ENCODE peak calls at places on chromosomes 6 and 20, in seven cellular contexts. Z is stomach, A is adrenal gland, U is GM12878, C is left lung, W is ovary, B is GM23338. G is an unnamed sample.

GRCh38 chr20:23628402-23629016 is 9.2 kb downstream of the CST3 start:
- DNase-seq in Z (no peak), A (no peak), U (no peak), C (no peak), W (no peak), B (no peak), G (no peak)

GRCh38 chr6:109653264-109653663 is 37.7 kb downstream of the AK9 start:
- DNase-seq in Z (no peak), A (no peak), U (no peak), C (no peak), W (no peak), B (no peak), G (no peak)

GRCh38 chr6:154548130-154548830 is 37.8 kb upstream of the CNKSR3 start:
- DNase-seq in Z (peak; percentile 49), A (peak; percentile 34), U (no peak), C (no peak), W (peak; percentile 62), B (no peak), G (no peak)

GRCh38 chr6:94510877-94511276 is 1066.5 kb upstream of the MANEA start:
- DNase-seq in Z (no peak), A (no peak), U (no peak), C (peak; percentile 37), W (no peak), B (no peak), G (no peak)

GRCh38 chr20:21391495-21392298 is 5.6 kb downstream of the NKX2-4 start:
- DNase-seq in Z (no peak), A (no peak), U (no peak), C (peak; percentile 79), W (no peak), B (peak; percentile 68), G (no peak)

GRCh38 chr20:33000802-33001466 is 3.3 kb downstream of the SUN5 start:
- DNase-seq in Z (no peak), A (no peak), U (no peak), C (no peak), W (no peak), B (no peak), G (no peak)

GRCh38 chr6:13273931-13274706 is 54.2 kb downstream of the TBC1D7 start:
- DNase-seq in Z (peak; percentile 31), A (peak; percentile 31), U (peak; percentile 83), C (peak; percentile 88), W (no peak), B (no peak), G (peak; percentile 57)

GRCh38 chr6:51929934-51930574 is 157.4 kb downstream of the PKHD1 start:
- DNase-seq in Z (no peak), A (no peak), U (no peak), C (no peak), W (no peak), B (no peak), G (no peak)

GRCh38 chr20:21436186-21436585 is 38.9 kb upstream of the NKX2-4 start:
- DNase-seq in Z (no peak), A (no peak), U (no peak), C (no peak), W (no peak), B (no peak), G (no peak)

GRCh38 chr6:3333263-3333662 is 74.5 kb downstream of the PSMG4 start:
- DNase-seq in Z (no peak), A (no peak), U (peak; percentile 69), C (no peak), W (no peak), B (no peak), G (no peak)

GRCh38 chr6:139764498-139764986 is 390.1 kb upstream of the CITED2 start:
- DNase-seq in Z (no peak), A (peak; percentile 42), U (peak; percentile 66), C (no peak), W (no peak), B (no peak), G (no peak)

DNA sequence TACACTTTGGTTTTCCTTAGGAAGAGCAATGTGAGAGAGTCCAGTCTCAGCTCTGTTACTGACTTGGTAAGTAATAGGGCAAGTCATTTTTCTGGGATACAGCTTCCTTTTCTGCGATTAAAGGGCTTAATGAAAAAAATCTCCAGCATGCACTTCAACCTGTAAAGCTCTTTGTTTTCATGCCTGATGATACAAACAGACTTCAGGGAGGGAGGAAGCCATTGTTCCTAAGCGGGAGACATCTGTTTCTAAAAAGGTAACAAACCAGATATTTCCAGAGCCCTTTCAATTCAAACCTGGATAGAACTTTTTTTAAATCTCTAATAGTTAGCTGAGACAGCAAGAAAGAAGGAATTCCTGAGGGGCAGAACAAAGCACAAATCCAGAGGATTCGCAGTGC is 5.2 kb upstream of the CASS4 start:
- DNase-seq in Z (no peak), A (no peak), U (no peak), C (no peak), W (no peak), B (no peak), G (no peak)
- H3K36me3 ChIP-seq in Z (peaks cover 77% of the 10 kb centered on the region), A (no peaks in the 10 kb centered on the region), U (peaks cover 35% of the 10 kb centered on the region), C (peaks cover 69% of the 10 kb centered on the region), W (no peaks in the 10 kb centered on the region), B (peaks cover 29% of the 10 kb centered on the region), G (no peaks in the 10 kb centered on the region)

GRCh38 chr20:58378704-58379103 is 10.3 kb upstream of the VAPB start:
- DNase-seq in Z (no peak), A (no peak), U (no peak), C (no peak), W (no peak), B (no peak), G (no peak)
- TF ChIP-seq CTCF in Z (no peak), A (no peak), U (no peak), C (no peak), W (no peak), B (peak; percentile 24), G (no peak)

GRCh38 chr6:166307082-166307980 is 861 bp downstream of the PRR18 start:
- DNase-seq in Z (no peak), A (no peak), U (no peak), C (peak; percentile 81), W (no peak), B (peak; percentile 77), G (no peak)

GRCh38 chr6:166309977-166310376 is 1.8 kb upstream of the PRR18 start:
- DNase-seq in Z (no peak), A (no peak), U (no peak), C (no peak), W (no peak), B (no peak), G (no peak)

GRCh38 chr6:166307981-166308768 is at the start of gene PRR18:
- DNase-seq in Z (no peak), A (no peak), U (peak; percentile 42), C (no peak), W (no peak), B (peak; percentile 60), G (peak; percentile 78)

GRCh38 chr6:166310634-166311033 is 2.4 kb upstream of the PRR18 start:
- DNase-seq in Z (no peak), A (no peak), U (no peak), C (no peak), W (no peak), B (peak; percentile 32), G (no peak)

GRCh38 chr6:166308769-166309589 is 787 bp upstream of the PRR18 start:
- DNase-seq in Z (peak; percentile 52), A (no peak), U (no peak), C (no peak), W (no peak), B (peak; percentile 48), G (peak; percentile 67)
- H3K4me3 ChIP-seq in Z (peak overlapping the region; percentile 71), A (no peak overlapping the region), U (peak overlapping the region; percentile 67), C (peak overlapping the region; percentile 41), W (no peak overlapping the region), B (peak overlapping the region; percentile 73), G (peak overlapping the region; percentile 66)

GRCh38 chr20:35625584-35626385 is 10.2 kb downstream of the SPAG4 start:
- DNase-seq in Z (no peak), A (peak; percentile 13), U (no peak), C (no peak), W (no peak), B (no peak), G (no peak)
- H3K36me3 ChIP-seq in Z (peaks cover 85% of the 10 kb centered on the region), A (no peaks in the 10 kb centered on the region), U (peaks cover 22% of the 10 kb centered on the region), C (peaks cover 66% of the 10 kb centered on the region), W (no peaks in the 10 kb centered on the region), B (peaks cover 30% of the 10 kb centered on the region), G (peaks cover 8% of the 10 kb centered on the region)

GRCh38 chr6:119368917-119369316 is 19.4 kb upstream of the MAN1A1 start:
- DNase-seq in Z (no peak), A (no peak), U (no peak), C (no peak), W (no peak), B (no peak), G (no peak)
- TF ChIP-seq CTCF in Z (no peak), A (no peak), U (no peak), C (no peak), W (no peak), B (no peak), G (no peak)

GRCh38 chr6:89410231-89411018 is 1.6 kb downstream of the RRAGD start:
- DNase-seq in Z (no peak), A (no peak), U (no peak), C (no peak), W (no peak), B (peak; percentile 85), G (no peak)
- H3K4me3 ChIP-seq in Z (peak overlapping the region; percentile 91), A (no peak overlapping the region), U (peak overlapping the region; percentile 82), C (peak overlapping the region; percentile 82), W (no peak overlapping the region), B (peak overlapping the region; percentile 90), G (peak overlapping the region; percentile 76)

GRCh38 chr6:158031191-158031444 is 49.5 kb downstream of the SYNJ2 start:
- DNase-seq in Z (no peak), A (no peak), U (no peak), C (no peak), W (no peak), B (no peak), G (no peak)
- H3K36me3 ChIP-seq in Z (no peaks in the 10 kb centered on the region), A (no peaks in the 10 kb centered on the region), U (no peaks in the 10 kb centered on the region), C (peaks cover 1% of the 10 kb centered on the region), W (no peaks in the 10 kb centered on the region), B (no peaks in the 10 kb centered on the region), G (no peaks in the 10 kb centered on the region)

GRCh38 chr6:68559052-68559451 is 76.0 kb upstream of the ADGRB3 start:
- DNase-seq in Z (no peak), A (no peak), U (no peak), C (no peak), W (no peak), B (peak; percentile 61), G (no peak)
- TF ChIP-seq CTCF in Z (no peak), A (no peak), U (no peak), C (no peak), W (no peak), B (peak; percentile 54), G (no peak)

GRCh38 chr6:131199568-131200272 is 64.5 kb downstream of the AKAP7 start:
- DNase-seq in Z (peak; percentile 34), A (no peak), U (peak; percentile 71), C (no peak), W (no peak), B (peak; percentile 93), G (peak; percentile 29)
- H3K4me3 ChIP-seq in Z (no peak overlapping the region), A (no peak overlapping the region), U (no peak overlapping the region), C (no peak overlapping the region), W (no peak overlapping the region), B (no peak overlapping the region), G (no peak overlapping the region)

G was measured in right lobe of liver.